ENCODE peak calls at places on chromosomes 13 and 19, in eight cellular contexts. G, E, A, T, C, B, W and Y are unnamed samples.
A peak's percentile ranks its signal among the peaks of the same experiment; 100 is the strongest.

GRCh38 chr13:99905224-99905623 is 66.3 kb downstream of the ZIC5 start:
- DNase-seq in G (no peak), E (no peak), A (no peak), T (no peak), C (no peak), B (no peak), W (no peak), Y (no peak)

GRCh38 chr19:35141627-35142401 is 1.2 kb upstream of the FXYD7 start:
- DNase-seq in G (no peak), E (no peak), A (no peak), T (no peak), C (no peak), B (peak; percentile 44), W (no peak), Y (no peak)

GRCh38 chr13:31968473-31968872 is 63.1 kb upstream of the FRY start:
- DNase-seq in G (no peak), E (no peak), A (no peak), T (no peak), C (no peak), B (peak; percentile 69), W (no peak), Y (no peak)

GRCh38 chr13:33838567-33839131 is 20.7 kb downstream of the RFC3 start:
- DNase-seq in G (no peak), E (no peak), A (no peak), T (no peak), C (no peak), B (no peak), W (no peak), Y (no peak)

GRCh38 chr19:29267701-29268100 is 54.8 kb upstream of the UQCRFS1 start:
- DNase-seq in G (no peak), E (no peak), A (no peak), T (no peak), C (no peak), B (no peak), W (no peak), Y (no peak)

GRCh38 chr13:68428292-68428691 is 1198.2 kb upstream of the PCDH9 start:
- DNase-seq in G (peak; percentile 1), E (peak; percentile 1), A (no peak), T (no peak), C (peak; percentile 25), B (no peak), W (no peak), Y (no peak)

GRCh38 chr19:5138606-5139594 is 170.0 kb downstream of the KDM4B start:
- DNase-seq in G (no peak), E (peak; percentile 25), A (peak; percentile 79), T (no peak), C (peak; percentile 87), B (peak; percentile 25), W (no peak), Y (no peak)

GRCh38 chr19:49400034-49400433 is 12.0 kb downstream of the KASH5 start:
- DNase-seq in G (no peak), E (peak; percentile 34), A (no peak), T (no peak), C (no peak), B (no peak), W (no peak), Y (no peak)

GRCh38 chr19:10431254-10431942 is 11.1 kb downstream of the PDE4A start:
- DNase-seq in G (no peak), E (no peak), A (no peak), T (no peak), C (no peak), B (no peak), W (no peak), Y (no peak)

GRCh38 chr13:95541308-95541707 is 11.2 kb upstream of the CLDN10 start:
- DNase-seq in G (no peak), E (no peak), A (no peak), T (no peak), C (no peak), B (no peak), W (no peak), Y (no peak)

GRCh38 chr13:26185720-26186119 is 36.4 kb downstream of the RNF6 start:
- DNase-seq in G (no peak), E (peak; percentile 9), A (no peak), T (no peak), C (no peak), B (no peak), W (no peak), Y (no peak)

GRCh38 chr13:41533676-41534075 is 76.3 kb downstream of the RGCC start:
- DNase-seq in G (no peak), E (no peak), A (no peak), T (no peak), C (no peak), B (no peak), W (peak; percentile 91), Y (no peak)

GRCh38 chr13:41488124-41488523 is 30.8 kb downstream of the RGCC start:
- DNase-seq in G (no peak), E (no peak), A (no peak), T (no peak), C (no peak), B (no peak), W (no peak), Y (no peak)

GRCh38 chr19:45428385-45429231 is 4.9 kb upstream of the ERCC1 start:
- DNase-seq in G (no peak), E (no peak), A (no peak), T (peak; percentile 95), C (peak; percentile 64), B (no peak), W (no peak), Y (no peak)

GRCh38 chr19:16153582-16154336 is 10.3 kb downstream of the HSH2D start:
- DNase-seq in G (no peak), E (no peak), A (no peak), T (no peak), C (no peak), B (no peak), W (no peak), Y (no peak)

GRCh38 chr19:47124937-47125668 is 5.5 kb upstream of the SAE1 start:
- DNase-seq in G (peak; percentile 55), E (peak; percentile 73), A (peak; percentile 55), T (peak; percentile 84), C (peak; percentile 71), B (no peak), W (no peak), Y (no peak)

GRCh38 chr19:19420570-19421301 is 15.3 kb downstream of the GATAD2A start:
- DNase-seq in G (no peak), E (no peak), A (no peak), T (no peak), C (no peak), B (no peak), W (no peak), Y (no peak)

GRCh38 chr19:40136818-40137217 is 46.1 kb upstream of the ZNF780A start:
- DNase-seq in G (no peak), E (no peak), A (no peak), T (no peak), C (no peak), B (no peak), W (peak; percentile 37), Y (no peak)
- TF ChIP-seq CTCF in G (no peak), E (no peak), A (no peak), T (no peak), C (no peak), B (no peak), W (no peak), Y (no peak)

DNA sequence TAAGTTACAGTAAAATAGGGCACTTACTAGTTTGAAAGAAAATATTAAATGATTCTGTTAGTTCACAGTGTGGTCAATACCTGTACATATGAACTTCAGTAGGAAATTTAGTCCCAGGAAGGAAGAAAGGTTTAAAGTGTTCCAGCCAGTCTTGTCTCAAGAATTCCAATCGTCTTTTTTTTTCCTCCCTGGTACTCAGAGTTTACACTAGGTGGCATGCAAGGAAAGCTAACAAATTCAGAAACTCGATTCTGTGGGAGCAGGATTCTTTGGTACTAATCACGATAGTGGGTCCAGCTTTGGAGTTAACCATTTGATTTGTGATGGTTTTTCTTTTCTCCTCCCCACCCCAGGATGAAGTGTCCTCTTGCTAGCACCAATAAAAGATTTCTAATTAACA is 43.6 kb downstream of the POLR1D start:
- DNase-seq in G (peak; percentile 8), E (no peak), A (no peak), T (peak; percentile 34), C (no peak), B (no peak), W (no peak), Y (no peak)
- TF ChIP-seq CTCF in G (no peak), E (peak; percentile 14), A (peak; percentile 65), T (peak; percentile 21), C (no peak), B (no peak), W (peak; percentile 34), Y (peak; percentile 50)

GRCh38 chr13:50969691-50970090 is 60.1 kb downstream of the RNASEH2B start:
- DNase-seq in G (no peak), E (peak; percentile 10), A (peak; percentile 16), T (peak; percentile 49), C (peak; percentile 11), B (no peak), W (no peak), Y (no peak)
- TF ChIP-seq CTCF in G (no peak), E (peak; percentile 21), A (peak; percentile 42), T (no peak), C (no peak), B (no peak), W (no peak), Y (peak; percentile 41)

GRCh38 chr19:31364956-31365355 is 15.7 kb upstream of the TSHZ3 start:
- DNase-seq in G (no peak), E (no peak), A (no peak), T (no peak), C (no peak), B (no peak), W (no peak), Y (no peak)
- TF ChIP-seq CTCF in G (no peak), E (no peak), A (no peak), T (no peak), C (no peak), B (no peak), W (no peak), Y (peak; percentile 20)

GRCh38 chr13:72692884-72693514 is 34.4 kb downstream of the MZT1 start:
- DNase-seq in G (no peak), E (no peak), A (no peak), T (no peak), C (no peak), B (no peak), W (no peak), Y (no peak)

GRCh38 chr13:72698164-72698563 is 29.3 kb downstream of the MZT1 start:
- DNase-seq in G (no peak), E (no peak), A (no peak), T (no peak), C (no peak), B (no peak), W (no peak), Y (no peak)

GRCh38 chr13:72694314-72694713 is 33.1 kb downstream of the MZT1 start:
- DNase-seq in G (no peak), E (no peak), A (no peak), T (peak; percentile 53), C (no peak), B (no peak), W (no peak), Y (no peak)

GRCh38 chr13:72693832-72694231 is 33.6 kb downstream of the MZT1 start:
- DNase-seq in G (no peak), E (no peak), A (no peak), T (no peak), C (no peak), B (no peak), W (no peak), Y (no peak)

DNA sequence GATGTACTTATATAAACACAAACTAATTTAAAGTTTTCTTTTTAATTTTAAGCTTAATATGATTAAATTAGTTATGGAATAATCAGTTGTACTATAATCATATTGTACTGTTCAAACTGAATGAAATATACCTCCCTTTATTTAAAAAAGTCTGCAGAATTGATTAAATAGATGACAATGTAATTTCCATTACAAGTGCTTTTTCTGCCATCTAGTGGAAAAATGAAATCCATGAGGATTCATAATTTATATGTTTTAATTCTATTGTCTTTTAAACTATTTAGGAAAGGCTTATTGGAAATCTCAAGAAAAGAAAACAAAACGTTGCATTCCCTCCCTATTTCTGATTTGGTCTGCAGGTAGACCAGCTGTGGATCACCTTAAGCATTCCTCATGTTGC is 30.8 kb downstream of the MZT1 start:
- DNase-seq in G (no peak), E (peak; percentile 33), A (no peak), T (no peak), C (peak; percentile 43), B (no peak), W (no peak), Y (no peak)
- TF ChIP-seq CTCF in G (peak; percentile 41), E (no peak), A (peak; percentile 38), T (peak; percentile 32), C (peak; percentile 17), B (peak; percentile 22), W (peak; percentile 30), Y (peak; percentile 89)